ENCODE peak calls at places on chromosomes 4 and X, in six cellular contexts. K is mammary epithelial cell, Y is AG04449, S is fibroblast of mammary gland, M is GM20000, U is fibroblast of the aortic adventitia. W is an unnamed sample.

GRCh38 chr4:155809835-155810234 is 51.0 kb downstream of the GUCY1B1 start:
- DNase-seq in U (peak), K (peak), M (peak), S (peak), Y (no peak), W (peak)

GRCh38 chr4:122139139-122139538 is 13.0 kb upstream of the BLTP1 start:
- DNase-seq in Y (no peak), M (no peak), U (no peak), S (no peak), K (no peak), W (no peak)

GRCh38 chr4:71713611-71714203 is 70.2 kb downstream of the GC start:
- DNase-seq in K (peak), U (peak), M (peak), Y (peak), S (peak), W (peak)

GRCh38 chr4:588351-588849 is 12.3 kb upstream of the TMEM271 start:
- DNase-seq in M (no peak), K (no peak), Y (no peak), S (no peak), U (no peak), W (no peak)

GRCh38 chr4:38696697-38697096 is 32.7 kb downstream of the KLF3 start:
- DNase-seq in Y (no peak), S (no peak), U (peak), K (no peak), M (no peak), W (no peak)

GRCh38 chr4:10007772-10008171 is 13.5 kb downstream of the SLC2A9 start:
- DNase-seq in Y (no peak), K (no peak), S (no peak), U (no peak), M (peak), W (no peak)

GRCh38 chr4:173171098-173171497 is 2.5 kb downstream of the GALNT7 start:
- DNase-seq in M (no peak), Y (no peak), K (peak), S (peak), U (peak), W (no peak)

GRCh38 chr4:183289688-183290087 is 30.4 kb downstream of the CLDN22 start:
- DNase-seq in K (no peak), M (no peak), Y (no peak), U (no peak), S (peak), W (no peak)

GRCh38 chr4:123652501-123652900 is 255.9 kb downstream of the SPRY1 start:
- DNase-seq in S (no peak), U (peak), K (no peak), M (no peak), Y (no peak), W (no peak)

GRCh38 chr4:142091691-142092182 is 455.4 kb downstream of the IL15 start:
- DNase-seq in Y (peak), U (peak), M (no peak), K (peak), S (peak), W (peak)

GRCh38 chr4:77229433-77229832 is 72.4 kb downstream of the CCNG2 start:
- DNase-seq in K (peak), S (no peak), U (no peak), M (no peak), Y (no peak), W (no peak)

DNA sequence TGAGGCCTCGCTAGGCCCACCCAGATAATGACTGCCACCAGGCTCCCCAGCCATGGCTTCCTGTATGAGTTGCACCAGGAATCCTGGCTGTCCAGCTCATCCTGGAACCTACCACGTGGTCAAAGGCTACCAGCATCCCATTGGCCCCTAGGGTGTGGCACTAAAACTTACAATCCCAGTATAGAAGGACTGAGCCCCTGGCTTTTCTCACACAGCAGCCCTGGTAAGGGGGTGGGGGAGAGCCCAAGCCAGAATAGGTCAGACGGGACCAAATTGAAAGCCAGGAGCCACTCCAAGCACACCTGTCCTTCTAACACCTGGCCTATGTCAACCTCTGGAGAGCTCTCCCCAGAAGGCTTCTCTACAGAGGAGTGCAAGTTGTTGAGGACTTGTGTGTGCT is 269.3 kb upstream of the AGTR2 start:
- DNase-seq in S (no peak), U (no peak), Y (no peak), K (no peak), M (peak), W (no peak)
- TF ChIP-seq CTCF in S (no peak), U (no peak), Y (no peak), K (no peak), M (no peak), W (no peak)

GRCh38 chr4:2280531-2281300 is 18.8 kb upstream of the MXD4 start:
- DNase-seq in M (no peak), K (no peak), Y (no peak), U (no peak), S (no peak), W (no peak)
- TF ChIP-seq CTCF in M (no peak), K (peak), Y (no peak), U (no peak), S (peak), W (peak)

DNA sequence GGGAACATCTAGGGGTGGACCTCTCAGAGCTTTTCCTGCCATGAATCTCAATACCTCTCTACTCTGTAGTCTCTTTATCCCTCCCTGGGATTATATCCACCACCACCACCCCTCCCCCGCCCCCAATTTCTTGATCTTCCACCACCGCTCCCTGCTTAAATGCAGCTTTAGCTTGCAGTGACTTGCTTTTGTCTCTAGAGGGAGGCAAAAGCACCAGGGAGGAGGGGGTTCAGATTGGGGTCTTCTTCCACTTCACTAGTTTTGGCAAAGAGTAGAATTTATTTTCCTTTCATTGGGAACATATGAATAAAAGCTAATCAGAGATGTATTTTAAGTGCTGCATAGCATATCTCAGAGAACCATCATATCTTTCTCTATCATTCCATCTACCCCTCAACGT is 5.5 kb downstream of the ARHGAP36 start:
- DNase-seq in U (no peak), K (no peak), M (no peak), Y (no peak), S (no peak), W (no peak)
- TF ChIP-seq CTCF in U (no peak), K (no peak), M (no peak), Y (no peak), S (peak), W (no peak)

DNA sequence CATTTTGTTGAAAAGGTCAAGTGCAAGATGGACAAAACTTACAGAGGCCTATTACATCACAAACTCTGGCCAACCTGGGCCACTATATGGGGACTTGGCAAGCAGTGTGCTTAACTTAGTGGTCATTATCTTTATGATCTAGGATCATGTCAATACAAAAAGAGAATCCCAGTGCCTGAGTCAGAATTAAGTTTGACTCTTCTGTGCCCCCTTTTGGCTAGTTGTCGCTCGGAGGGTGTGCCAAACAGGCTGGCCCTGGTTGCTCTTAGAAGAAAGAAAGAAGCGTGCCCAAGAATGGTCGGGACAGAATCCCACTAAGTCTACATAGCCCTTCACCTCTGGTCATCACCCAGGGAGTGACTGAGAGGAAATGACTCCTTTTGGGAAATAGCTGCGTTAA is 100.1 kb downstream of the EIF4E start:
- DNase-seq in U (no peak), K (peak), S (peak), Y (no peak), M (no peak), W (no peak)
- TF ChIP-seq CTCF in U (no peak), K (peak), S (peak), Y (no peak), M (no peak), W (no peak)

GRCh38 chr4:127809173-127809800 is 27.2 kb downstream of the HSPA4L start:
- DNase-seq in Y (no peak), U (peak), S (peak), K (no peak), M (no peak), W (no peak)
- TF ChIP-seq CTCF in Y (peak), U (peak), S (peak), K (peak), M (no peak), W (peak)

GRCh38 chrX:147478899-147479298 is 432.8 kb upstream of the FMR1 start:
- DNase-seq in S (no peak), M (no peak), Y (no peak), U (no peak), K (no peak), W (no peak)

GRCh38 chrX:147476008-147476407 is 435.7 kb upstream of the FMR1 start:
- DNase-seq in U (no peak), S (peak), Y (no peak), K (no peak), M (peak), W (no peak)
- TF ChIP-seq CTCF in U (no peak), S (no peak), Y (no peak), K (peak), M (peak), W (no peak)

DNA sequence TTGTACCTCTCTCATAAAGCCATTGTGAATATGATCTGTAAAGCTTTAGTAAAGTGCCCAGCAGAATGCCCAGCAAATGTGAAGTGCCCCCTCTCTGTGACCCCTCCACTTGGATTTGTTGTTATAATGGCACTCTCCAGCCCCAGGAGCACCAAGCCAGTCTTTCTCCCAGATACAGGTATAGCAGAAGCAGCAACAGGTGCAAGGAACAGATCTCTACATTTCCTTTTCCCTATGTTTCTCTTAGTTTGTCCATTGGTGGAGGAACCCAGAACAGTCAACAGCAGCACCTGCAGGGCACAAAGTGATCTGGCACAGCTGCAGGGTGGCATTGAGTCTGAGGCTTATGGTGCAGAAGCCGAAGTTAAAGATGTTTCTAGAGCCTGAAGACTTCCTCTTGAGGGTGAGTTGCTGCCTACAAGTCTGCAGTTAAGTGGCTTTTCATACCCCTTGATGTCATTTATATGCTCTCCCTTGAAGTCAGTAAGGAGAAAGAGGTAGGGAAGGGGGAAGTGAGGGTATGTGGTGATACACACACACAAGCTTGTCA is 16.1 kb upstream of the CXCL3 start:
- DNase-seq in S (no peak), K (no peak), Y (no peak), M (no peak), U (no peak), W (no peak)
- TF ChIP-seq CTCF in S (no peak), K (no peak), Y (no peak), M (no peak), U (no peak), W (no peak)

GRCh38 chrX:17939724-17940123 is 78.6 kb upstream of the RAI2 start:
- DNase-seq in U (no peak), M (no peak), S (no peak), K (no peak), Y (no peak), W (no peak)

DNA sequence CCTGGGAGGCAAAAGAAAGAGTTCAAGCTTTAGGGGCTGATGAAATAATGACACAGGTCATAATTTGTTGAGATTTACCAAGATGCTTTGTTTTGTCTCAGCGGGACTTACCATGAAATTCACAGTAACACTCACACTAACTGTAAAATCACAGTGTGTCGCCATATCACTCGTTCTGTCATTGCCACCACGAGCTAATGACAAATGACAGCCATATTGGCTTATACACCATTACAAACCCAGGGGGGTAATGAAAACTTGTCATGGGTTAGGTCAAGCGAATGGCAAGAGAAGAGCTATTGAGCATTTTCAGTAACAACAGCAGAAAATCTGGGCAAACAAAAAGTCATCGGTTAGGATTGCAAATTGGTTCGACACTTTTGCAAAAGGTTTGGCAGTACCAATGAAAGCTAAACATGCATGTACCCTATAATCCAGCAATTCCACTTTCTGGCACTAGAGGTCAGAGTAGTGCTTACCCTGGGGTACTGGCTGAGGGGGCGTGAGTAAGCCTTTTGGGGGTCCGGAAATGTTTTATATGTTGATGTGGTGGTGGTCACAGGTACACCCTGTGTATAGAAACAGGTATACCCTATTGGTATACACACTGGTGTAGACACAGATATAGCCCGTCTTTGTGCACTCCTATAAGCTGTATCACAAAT is 83.9 kb upstream of the RAI2 start:
- DNase-seq in M (peak), Y (no peak), U (peak), K (no peak), S (peak), W (no peak)
- TF ChIP-seq CTCF in M (peak), Y (peak), U (peak), K (peak), S (peak), W (peak)

DNA sequence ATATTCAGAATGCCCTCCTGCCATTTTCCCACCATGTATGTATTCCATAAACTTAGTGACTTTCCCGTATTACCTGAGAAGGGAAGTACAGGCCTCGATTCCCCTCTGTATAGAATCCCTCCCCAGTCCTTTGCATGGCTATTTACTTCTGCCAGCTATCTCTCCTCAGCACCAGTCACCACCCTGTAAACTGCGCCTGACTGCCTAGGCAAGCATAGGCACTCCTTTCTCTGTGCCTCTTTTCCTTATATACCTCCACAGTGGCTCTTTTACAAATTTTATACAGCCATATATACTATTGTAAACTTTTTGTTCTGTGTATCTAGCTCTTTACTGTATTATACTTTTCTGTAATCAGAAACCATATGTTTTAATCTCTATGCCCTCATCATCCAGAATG is 130.9 kb upstream of the TET2 start:
- DNase-seq in K (no peak), S (no peak), Y (no peak), M (no peak), U (no peak), W (no peak)
- TF ChIP-seq CTCF in K (no peak), S (no peak), Y (no peak), M (no peak), U (no peak), W (no peak)